ENCODE peak calls at places on chromosome 16, in four cellular contexts. H is transverse colon, Y is body of pancreas, T is HepG2. I is an unnamed sample. For H3K9me3 and H3K4me1, the result is how much of the 10 kb centered on the place peaks cover.

GRCh38 chr16:8944113-8944765 is 19.5 kb downstream of the USP7 start:
- DNase-seq in Y (no peak), T (no peak), H (no peak), I (peak)

GRCh38 chr16:77833906-77834599 is 45.7 kb downstream of the VAT1L start:
- DNase-seq in T (no peak), H (no peak), Y (no peak), I (peak)

GRCh38 chr16:50367777-50368409 is 895 bp downstream of the BRD7 start:
- DNase-seq in T (no peak), Y (no peak), H (no peak), I (no peak)

GRCh38 chr16:48611329-48612137 is 1.6 kb upstream of the N4BP1 start:
- DNase-seq in T (peak), H (peak), Y (no peak), I (no peak)

GRCh38 chr16:56090076-56090475 is 101.2 kb upstream of the GNAO1 start:
- DNase-seq in T (no peak), Y (no peak), H (no peak), I (no peak)

GRCh38 chr16:47110939-47111338 is 32.8 kb downstream of the NETO2 start:
- DNase-seq in H (no peak), Y (no peak), T (peak), I (no peak)

GRCh38 chr16:67531247-67531646 is 2.6 kb downstream of the RIPOR1 start:
- DNase-seq in H (no peak), Y (no peak), T (no peak), I (no peak)

GRCh38 chr16:24775455-24775854 is 46.0 kb downstream of the TNRC6A start:
- DNase-seq in H (peak), T (no peak), Y (peak), I (no peak)

GRCh38 chr16:81329947-81330346 is 15.2 kb downstream of the GAN start:
- DNase-seq in Y (no peak), H (no peak), T (no peak), I (no peak)

GRCh38 chr16:73093146-73094144 is 45.5 kb upstream of the ZFHX3 start:
- DNase-seq in T (no peak), H (no peak), Y (no peak), I (peak)

GRCh38 chr16:855471-855870 is 54.9 kb upstream of the GNG13 start:
- DNase-seq in H (no peak), Y (no peak), T (no peak), I (no peak)
- H3K9me3 ChIP-seq in H (under half), Y (under half), T (under half), I (under half)

GRCh38 chr16:29808219-29808900 is 2.0 kb downstream of the MAZ start:
- DNase-seq in Y (no peak), T (no peak), H (no peak), I (no peak)
- H3K4me1 ChIP-seq in Y (half or more), T (half or more), H (half or more), I (under half)

GRCh38 chr16:87526238-87526947 is 33.6 kb upstream of the ZCCHC14 start:
- DNase-seq in H (no peak), Y (no peak), T (no peak), I (no peak)
- H3K9me3 ChIP-seq in H (under half), Y (under half), T (under half), I (under half)

GRCh38 chr16:75239463-75240122 is 11.8 kb downstream of the BCAR1 start:
- DNase-seq in Y (no peak), H (no peak), T (no peak), I (no peak)
- H3K4me1 ChIP-seq in Y (half or more), H (under half), T (half or more), I (under half)

GRCh38 chr16:68563631-68564366 is 24.7 kb downstream of the ZFP90 start:
- DNase-seq in Y (no peak), T (no peak), H (no peak), I (peak)

DNA sequence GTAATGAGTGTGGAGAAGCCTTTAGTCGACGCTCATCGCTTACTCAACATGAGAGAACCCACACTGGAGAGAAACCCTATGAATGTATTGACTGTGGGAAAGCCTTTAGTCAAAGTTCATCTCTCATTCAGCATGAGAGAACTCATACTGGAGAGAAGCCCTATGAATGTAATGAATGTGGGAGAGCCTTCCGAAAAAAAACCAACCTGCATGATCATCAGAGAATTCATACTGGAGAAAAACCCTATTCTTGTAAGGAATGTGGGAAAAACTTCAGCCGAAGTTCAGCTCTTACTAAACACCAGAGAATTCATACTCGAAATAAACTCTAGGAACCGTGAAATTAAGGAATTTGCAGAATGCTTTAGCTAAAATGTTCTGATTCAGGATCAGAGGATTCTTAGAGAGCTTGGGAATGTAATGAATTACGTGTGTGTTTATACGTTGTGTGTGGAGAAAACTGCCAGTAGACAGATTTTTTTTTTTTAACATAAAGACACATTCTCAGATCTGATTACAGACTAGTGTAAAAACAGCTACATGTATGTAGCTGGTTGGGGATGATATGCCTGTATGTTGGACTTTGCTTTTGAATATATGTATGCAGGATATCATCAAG is 25.4 kb downstream of the ZFP90 start:
- DNase-seq in T (no peak), H (no peak), Y (no peak), I (no peak)
- H3K9me3 ChIP-seq in T (half or more), H (half or more), Y (under half), I (under half)

GRCh38 chr16:27449434-27450188 is 47.6 kb downstream of the IL21R start:
- DNase-seq in T (no peak), Y (no peak), H (peak), I (no peak)
- H3K4me1 ChIP-seq in T (under half), Y (under half), H (under half), I (under half)

I was measured in SJCRH30.